ENCODE peak calls at places on chromosomes 7 and 10, in nine cellular contexts. J is GM13977, H is choroid plexus epithelial cell, V is esophagus squamous epithelium, T is pancreas, Z is fibroblast of pulmonary artery, L is Peyer's patch, G is hepatocyte, A is B cell. N is an unnamed sample.

GRCh38 chr10:33460461-33461294 is 126.2 kb upstream of the NRP1 start:
- DNase-seq in T (peak), A (no peak), H (peak), J (no peak), G (peak), Z (peak), V (no peak), L (no peak), N (no peak)

GRCh38 chr7:107560898-107561516 is 2.7 kb downstream of the COG5 start:
- DNase-seq in J (no peak), G (no peak), T (no peak), H (no peak), A (no peak), V (no peak), L (peak), Z (no peak), N (no peak)

GRCh38 chr7:132145063-132145462 is 431.2 kb downstream of the PLXNA4 start:
- DNase-seq in Z (no peak), G (no peak), A (no peak), V (no peak), J (no peak), T (no peak), H (no peak), L (no peak), N (no peak)

GRCh38 chr7:2680256-2680655 is 7.7 kb upstream of the AMZ1 start:
- DNase-seq in J (no peak), G (no peak), A (no peak), H (no peak), T (no peak), L (no peak), Z (no peak), V (no peak), N (no peak)

GRCh38 chr10:24920907-24921881 is 31.2 kb downstream of the PRTFDC1 start:
- DNase-seq in J (peak), H (peak), G (peak), L (no peak), V (peak), Z (peak), A (no peak), T (peak), N (no peak)

GRCh38 chr7:143345428-143345900 is 17.0 kb downstream of the FAM131B start:
- DNase-seq in H (peak), A (peak), V (no peak), T (no peak), Z (peak), J (no peak), G (peak), L (peak), N (no peak)

GRCh38 chr7:24718977-24719491 is 38.2 kb downstream of the GSDME start:
- DNase-seq in L (peak), Z (no peak), G (no peak), T (no peak), V (no peak), H (no peak), A (peak), J (peak), N (no peak)

GRCh38 chr7:21013765-21014502 is 227.2 kb upstream of the SP8 start:
- DNase-seq in J (no peak), G (no peak), H (no peak), Z (no peak), T (no peak), V (no peak), A (no peak), L (no peak), N (no peak)

GRCh38 chr10:103888113-103888841 is 29.7 kb downstream of the STN1 start:
- DNase-seq in A (no peak), Z (peak), V (no peak), J (peak), L (no peak), G (peak), H (peak), T (peak), N (no peak)

GRCh38 chr7:541661-542060 is 22.0 kb upstream of the PDGFA start:
- DNase-seq in L (no peak), A (no peak), V (no peak), J (no peak), G (no peak), Z (no peak), T (no peak), H (no peak), N (no peak)

GRCh38 chr10:114697061-114697598 is 39.1 kb upstream of the ABLIM1 start:
- DNase-seq in G (no peak), T (no peak), A (no peak), Z (no peak), H (no peak), L (no peak), J (no peak), V (no peak), N (no peak)

GRCh38 chr7:22884911-22885823 is 62.5 kb upstream of the TOMM7 start:
- DNase-seq in Z (no peak), H (peak), G (no peak), J (peak), L (no peak), V (no peak), T (no peak), A (no peak), N (no peak)

GRCh38 chr7:68760556-68760955 is 837.7 kb upstream of the AUTS2 start:
- DNase-seq in Z (no peak), G (no peak), A (no peak), L (no peak), T (no peak), J (no peak), V (no peak), H (no peak), N (no peak)

GRCh38 chr10:27145937-27146336 is 8.2 kb downstream of the YME1L1 start:
- DNase-seq in G (no peak), J (no peak), L (no peak), T (no peak), Z (no peak), A (no peak), H (no peak), V (no peak), N (no peak)

GRCh38 chr7:103981003-103981423 is 8.4 kb downstream of the RELN start:
- DNase-seq in Z (no peak), G (no peak), L (no peak), J (no peak), H (no peak), V (no peak), T (no peak), A (no peak), N (no peak)

GRCh38 chr7:127817466-127817865 is 165.5 kb downstream of the SND1 start:
- DNase-seq in H (no peak), A (no peak), G (no peak), L (no peak), V (no peak), Z (no peak), J (no peak), T (no peak), N (no peak)

GRCh38 chr7:12643644-12644043 is 43.8 kb upstream of the ARL4A start:
- DNase-seq in V (no peak), T (no peak), H (no peak), J (no peak), Z (no peak), G (no peak), A (no peak), L (no peak), N (no peak)

GRCh38 chr10:68301790-68302502 is 29.9 kb upstream of the HNRNPH3 start:
- DNase-seq in T (no peak), G (peak), A (no peak), Z (peak), H (peak), L (no peak), V (no peak), J (peak), N (no peak)

GRCh38 chr7:157320607-157320979 is 16.2 kb upstream of the DNAJB6 start:
- DNase-seq in L (no peak), T (no peak), G (no peak), H (peak), A (no peak), V (no peak), Z (peak), J (no peak), N (no peak)

GRCh38 chr10:130339911-130340310 is 203.7 kb downstream of the GLRX3 start:
- DNase-seq in H (no peak), T (no peak), J (no peak), Z (no peak), A (no peak), G (no peak), L (no peak), V (no peak), N (peak)

GRCh38 chr7:127885843-127886242 is 145.4 kb downstream of the LRRC4 start:
- DNase-seq in J (no peak), T (no peak), V (no peak), H (peak), L (no peak), A (no peak), Z (peak), G (peak), N (no peak)

GRCh38 chr7:117375380-117375779 is 51.9 kb downstream of the ASZ1 start:
- DNase-seq in A (no peak), Z (peak), H (peak), T (no peak), V (no peak), L (no peak), J (no peak), G (no peak), N (no peak)

GRCh38 chr7:139960158-139960557 is 102.6 kb downstream of the PARP12 start:
- DNase-seq in T (no peak), V (no peak), J (no peak), G (no peak), L (no peak), H (peak), A (no peak), Z (peak), N (no peak)

GRCh38 chr10:36765777-36766176 is 359.6 kb upstream of the ANKRD30A start:
- DNase-seq in L (no peak), H (peak), J (no peak), G (no peak), T (no peak), A (no peak), Z (peak), V (no peak), N (no peak)

GRCh38 chr7:36286241-36286640 is 103.4 kb upstream of the ANLN start:
- DNase-seq in J (no peak), T (no peak), Z (no peak), L (peak), G (no peak), V (no peak), H (no peak), A (no peak), N (no peak)

GRCh38 chr10:69789164-69789576 is 12.5 kb upstream of the COL13A1 start:
- DNase-seq in H (no peak), V (no peak), L (no peak), G (no peak), Z (no peak), A (no peak), J (no peak), T (no peak), N (no peak)

GRCh38 chr10:124093076-124093773 is at the start of gene CHST15:
- DNase-seq in V (no peak), A (peak), Z (peak), T (peak), L (peak), G (peak), H (peak), J (peak), N (no peak)

GRCh38 chr10:124090630-124091209 is 2.7 kb downstream of the CHST15 start:
- DNase-seq in H (no peak), G (no peak), V (no peak), J (no peak), T (no peak), Z (no peak), A (no peak), L (no peak), N (no peak)

GRCh38 chr10:124091646-124092269 is 1.6 kb downstream of the CHST15 start:
- DNase-seq in T (no peak), Z (no peak), L (no peak), V (no peak), A (no peak), G (peak), H (no peak), J (peak), N (no peak)

GRCh38 chr10:124094419-124094785 is 1.0 kb upstream of the CHST15 start:
- DNase-seq in Z (no peak), T (no peak), V (no peak), H (no peak), G (no peak), A (no peak), L (no peak), J (no peak), N (no peak)

DNA sequence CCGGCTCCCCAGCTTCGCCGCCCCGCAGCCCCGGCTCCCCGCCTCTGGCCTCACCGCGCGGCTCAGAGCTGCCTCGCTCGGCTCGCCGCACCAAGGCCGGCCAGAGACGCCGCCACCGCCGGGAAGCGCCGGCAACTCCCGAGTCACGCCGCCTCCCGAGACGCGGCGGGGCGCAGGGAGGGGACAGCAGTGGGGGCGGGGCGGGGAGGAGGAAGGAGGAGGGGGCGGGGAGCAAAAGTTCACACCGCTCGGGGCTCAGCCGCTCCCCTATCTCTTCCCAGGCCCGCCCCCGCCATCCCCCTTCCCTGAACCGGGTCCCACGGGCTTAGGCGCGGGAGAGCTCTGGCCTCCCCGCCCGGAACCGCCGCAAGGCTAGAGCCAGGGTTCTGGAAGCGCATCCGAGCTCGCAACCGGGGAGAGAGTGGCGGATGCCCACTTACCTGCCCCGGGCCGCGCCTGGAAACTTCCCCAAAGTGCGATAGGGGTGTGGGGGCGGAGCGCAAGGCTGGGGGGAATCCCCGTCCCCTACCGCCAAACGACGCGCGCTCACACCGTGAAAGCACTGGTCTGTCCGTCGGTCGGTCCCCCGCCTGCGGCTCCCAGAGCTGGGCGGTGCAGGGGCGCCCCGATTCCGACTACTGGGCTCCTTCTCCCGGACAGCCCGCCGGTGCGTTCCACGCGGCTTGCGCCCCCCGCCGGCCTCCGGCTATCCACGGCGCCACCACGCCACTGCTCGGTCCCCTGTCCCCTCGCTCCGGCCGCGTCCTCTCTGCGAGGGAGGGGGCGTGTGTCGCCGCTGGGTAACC is 925 bp downstream of the CHST15 start:
- DNase-seq in G (peak), Z (no peak), V (peak), L (peak), A (peak), H (no peak), J (peak), T (peak), N (peak)
- TF ChIP-seq CTCF in G (peak), Z (no peak), V (no peak), L (no peak), A (no peak), H (no peak), J (no peak), T (no peak), N (peak)

GRCh38 chr10:133246236-133246626 is 8.6 kb downstream of the VENTX start:
- DNase-seq in V (no peak), A (no peak), G (no peak), L (no peak), J (no peak), Z (no peak), H (no peak), T (no peak), N (no peak)

GRCh38 chr10:133248334-133248715 is 10.7 kb downstream of the VENTX start:
- DNase-seq in T (no peak), H (no peak), V (no peak), J (no peak), G (no peak), A (no peak), Z (no peak), L (no peak), N (no peak)

GRCh38 chr10:133249094-133249780 is 11.6 kb downstream of the VENTX start:
- DNase-seq in L (no peak), J (no peak), V (no peak), G (no peak), A (no peak), T (no peak), H (no peak), Z (no peak), N (no peak)

GRCh38 chr10:133245439-133246235 is 8.0 kb downstream of the VENTX start:
- DNase-seq in Z (no peak), G (peak), A (no peak), T (no peak), J (no peak), V (no peak), H (no peak), L (no peak), N (no peak)

DNA sequence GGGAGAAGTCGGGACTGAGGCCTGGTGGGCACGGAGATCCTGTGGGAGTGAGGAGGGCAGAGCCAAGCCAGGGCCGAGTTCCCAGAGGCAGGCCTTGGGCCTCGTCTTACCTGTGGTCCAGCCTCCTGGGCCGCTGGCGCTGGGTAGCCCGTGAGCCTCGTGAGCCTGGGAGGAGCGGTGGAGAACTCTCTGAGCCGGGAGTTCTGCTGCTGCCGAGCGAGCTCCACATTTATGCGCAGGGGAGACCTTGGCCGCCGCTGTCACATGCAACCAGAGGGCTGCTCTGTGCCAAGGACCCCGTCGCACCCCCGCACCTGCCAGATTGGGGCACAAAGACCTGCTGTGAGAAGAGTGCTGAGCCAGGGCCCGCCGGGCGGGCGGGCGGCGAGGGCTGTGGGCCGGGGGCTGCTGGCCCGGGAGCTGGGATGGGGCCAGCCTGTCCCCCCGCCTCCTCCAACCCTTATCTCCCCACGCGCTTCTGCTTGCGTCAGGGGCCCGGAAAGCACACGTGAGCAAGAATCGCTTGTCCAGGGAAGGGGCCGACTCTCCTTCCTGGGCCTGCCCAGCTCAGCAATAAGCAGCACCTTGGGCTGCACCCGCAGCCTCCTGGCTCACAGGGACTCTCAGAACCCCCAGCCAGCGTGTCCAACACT is 10.2 kb downstream of the VENTX start:
- DNase-seq in G (no peak), T (no peak), Z (peak), J (no peak), A (no peak), L (no peak), H (no peak), V (no peak), N (no peak)
- TF ChIP-seq CTCF in G (no peak), T (no peak), Z (no peak), J (no peak), A (no peak), L (no peak), H (no peak), V (no peak), N (no peak)

DNA sequence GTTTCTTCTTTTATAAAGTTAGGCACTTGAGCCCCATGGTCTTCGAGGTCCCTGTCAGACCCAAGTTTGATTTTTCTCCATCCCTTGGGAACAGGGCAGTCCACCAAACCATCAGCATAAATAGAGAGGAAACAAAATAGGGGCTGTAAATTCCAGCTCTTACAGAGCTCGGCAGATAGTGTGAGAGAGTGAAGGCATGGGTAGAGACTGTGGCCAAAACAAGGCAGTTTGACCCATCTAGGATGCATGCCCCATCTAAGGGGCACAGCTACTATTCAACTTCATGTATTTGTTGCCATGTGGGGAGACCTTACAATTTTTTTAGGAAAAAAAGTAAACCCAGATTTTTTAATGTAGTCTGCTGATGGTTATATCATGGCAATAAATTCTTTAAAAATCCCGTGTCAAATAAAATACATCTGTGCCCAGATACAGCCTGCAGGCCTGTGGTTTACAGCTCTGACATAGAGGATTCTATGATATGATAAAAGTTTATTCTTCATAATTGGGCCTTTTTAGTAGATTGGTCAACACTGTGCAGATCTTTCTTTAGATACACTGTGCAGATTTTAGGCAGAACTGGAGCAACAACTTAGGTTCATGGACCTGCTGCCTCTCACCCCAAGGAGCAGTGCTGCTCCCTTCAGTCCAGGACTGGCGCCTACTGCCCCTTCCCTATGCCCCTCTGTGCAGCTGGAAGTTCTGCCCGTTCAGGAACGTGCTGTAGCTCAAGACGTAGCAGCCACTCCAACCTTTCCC is 5.3 kb downstream of the PPP1R3C start:
- DNase-seq in L (no peak), A (no peak), G (no peak), T (no peak), Z (no peak), J (no peak), H (no peak), V (no peak), N (no peak)
- TF ChIP-seq CTCF in L (no peak), A (no peak), G (no peak), T (no peak), Z (no peak), J (no peak), H (no peak), V (no peak), N (no peak)

GRCh38 chr7:151068069-151068773 is 8.8 kb downstream of the SLC4A2 start:
- DNase-seq in V (no peak), Z (no peak), G (no peak), H (peak), J (no peak), T (no peak), L (no peak), A (no peak), N (no peak)
- TF ChIP-seq CTCF in V (no peak), Z (no peak), G (no peak), H (no peak), J (no peak), T (no peak), L (no peak), A (no peak), N (no peak)

GRCh38 chr7:51006483-51007235 is 224.0 kb upstream of the GRB10 start:
- DNase-seq in A (no peak), T (no peak), V (no peak), L (no peak), H (no peak), Z (no peak), J (no peak), G (no peak), N (no peak)
- TF ChIP-seq CTCF in A (no peak), T (no peak), V (no peak), L (no peak), H (no peak), Z (no peak), J (no peak), G (no peak), N (peak)

DNA sequence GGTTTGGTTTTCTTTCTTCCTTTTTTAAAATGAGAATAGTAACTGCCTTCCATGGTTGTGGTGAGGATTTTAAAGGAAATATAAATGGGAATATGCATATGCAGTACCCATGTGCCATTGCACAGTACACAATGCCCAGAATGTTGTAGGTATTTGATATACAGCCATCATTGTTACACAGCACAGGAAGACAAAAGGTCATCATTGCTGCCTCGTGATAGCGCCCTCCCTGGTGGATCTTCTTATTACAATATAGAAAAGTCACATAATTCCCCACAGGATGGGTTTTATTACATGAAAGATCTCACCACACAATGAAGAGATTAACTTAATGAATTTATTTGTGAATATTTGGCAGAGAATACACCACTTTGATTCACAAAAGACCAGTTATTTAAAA is 76.5 kb downstream of the PPP1R17 start:
- DNase-seq in H (no peak), V (no peak), A (no peak), G (no peak), J (no peak), Z (no peak), L (no peak), T (no peak), N (no peak)
- TF ChIP-seq CTCF in H (peak), V (no peak), A (no peak), G (no peak), J (peak), Z (peak), L (no peak), T (no peak), N (peak)